ENCODE peak calls at places on chromosomes 6 and 20, in five cellular contexts. E, N, M, F and H are unnamed samples.

GRCh38 chr6:151651639-151652038 is 155.8 kb upstream of the ESR1 start:
- DNase-seq in M (no peak), E (no peak), N (no peak), F (no peak), H (no peak)

GRCh38 chr6:37882724-37883413 is 63.3 kb downstream of the ZFAND3 start:
- DNase-seq in E (no peak), F (peak), N (no peak), M (no peak), H (peak)

GRCh38 chr6:168308390-168309144 is 11.0 kb downstream of the DACT2 start:
- DNase-seq in M (no peak), E (no peak), N (no peak), F (no peak), H (no peak)

GRCh38 chr6:85008311-85009015 is 244.1 kb upstream of the TBX18 start:
- DNase-seq in M (no peak), E (no peak), F (no peak), N (no peak), H (peak)

GRCh38 chr20:17502105-17502504 is 29.1 kb downstream of the BFSP1 start:
- DNase-seq in E (no peak), F (no peak), N (no peak), M (no peak), H (no peak)

GRCh38 chr6:166775180-166775922 is 148.3 kb upstream of the RPS6KA2 start:
- DNase-seq in E (peak), F (peak), N (no peak), M (peak), H (peak)

GRCh38 chr6:19866900-19867627 is 29.9 kb downstream of the ID4 start:
- DNase-seq in E (no peak), N (no peak), M (no peak), F (peak), H (peak)

GRCh38 chr20:4297141-4297826 is 281.9 kb upstream of the RNF24 start:
- DNase-seq in N (no peak), E (no peak), F (peak), M (no peak), H (peak)

GRCh38 chr6:40097590-40097989 is 163.3 kb upstream of the MOCS1 start:
- DNase-seq in N (no peak), E (no peak), F (no peak), M (no peak), H (no peak)

GRCh38 chr6:71035871-71036270 is 79.0 kb upstream of the B3GAT2 start:
- DNase-seq in N (no peak), M (no peak), E (no peak), F (no peak), H (no peak)

GRCh38 chr6:129695373-129696027 is 14.5 kb downstream of the ARHGAP18 start:
- DNase-seq in F (peak), M (no peak), N (no peak), E (no peak), H (no peak)

GRCh38 chr6:129697788-129698187 is 12.2 kb downstream of the ARHGAP18 start:
- DNase-seq in F (no peak), N (no peak), E (no peak), M (no peak), H (no peak)

GRCh38 chr6:129696843-129697242 is 13.1 kb downstream of the ARHGAP18 start:
- DNase-seq in M (no peak), E (no peak), F (no peak), N (no peak), H (no peak)

GRCh38 chr6:129694036-129694435 is 15.9 kb downstream of the ARHGAP18 start:
- DNase-seq in E (no peak), F (peak), M (no peak), N (no peak), H (no peak)

DNA sequence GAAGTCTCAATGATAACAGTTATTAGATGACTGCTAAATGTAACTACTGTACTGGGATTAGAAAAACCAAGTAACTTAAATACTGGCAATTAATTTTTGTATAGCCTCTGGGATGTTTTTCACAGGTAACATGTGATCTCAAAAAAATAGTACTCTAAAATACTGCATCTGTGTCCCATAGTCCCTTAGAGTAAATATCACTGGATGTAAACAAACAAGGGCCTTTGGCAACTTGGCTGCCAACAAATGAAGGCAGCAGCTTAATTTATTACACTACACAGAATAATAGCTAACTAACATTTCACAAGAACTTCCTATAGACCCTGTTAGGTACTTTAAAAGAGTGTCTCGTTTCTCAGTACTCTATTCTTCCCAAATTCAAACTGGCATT is 14.0 kb downstream of the ARHGAP18 start:
- DNase-seq in N (no peak), F (peak), E (no peak), M (no peak), H (no peak)
- TF ChIP-seq CTCF in N (no peak), F (no peak), E (no peak), M (no peak), H (no peak)

GRCh38 chr6:134449004-134449403 is 131.1 kb upstream of the SGK1 start:
- DNase-seq in M (no peak), N (no peak), F (no peak), E (no peak), H (no peak)
- TF ChIP-seq MXI1 in M (no peak), N (no peak), F (no peak), E (no peak), H (no peak)

DNA sequence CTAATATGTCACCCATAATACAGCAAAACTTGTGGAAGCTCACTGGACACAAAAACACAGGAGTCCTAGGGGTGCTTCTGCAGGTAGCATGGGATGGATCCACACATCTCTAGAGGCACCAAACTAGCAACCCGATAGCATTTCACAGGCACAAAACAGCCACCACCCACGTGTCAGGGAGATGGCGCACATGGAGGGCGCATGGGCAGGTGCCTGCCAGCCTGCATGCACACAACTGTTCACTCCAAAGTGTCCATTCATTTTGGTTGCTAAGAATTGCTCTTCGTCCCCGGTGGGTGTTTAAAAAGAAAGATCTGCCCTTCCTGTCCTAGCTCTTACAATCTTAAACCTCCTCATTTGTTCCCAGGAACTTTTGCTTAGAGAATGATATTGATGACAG is 171.3 kb downstream of the SYNDIG1 start:
- DNase-seq in N (no peak), F (no peak), E (no peak), M (no peak), H (no peak)
- TF ChIP-seq CTCF in N (no peak), F (no peak), E (no peak), M (no peak), H (no peak)

DNA sequence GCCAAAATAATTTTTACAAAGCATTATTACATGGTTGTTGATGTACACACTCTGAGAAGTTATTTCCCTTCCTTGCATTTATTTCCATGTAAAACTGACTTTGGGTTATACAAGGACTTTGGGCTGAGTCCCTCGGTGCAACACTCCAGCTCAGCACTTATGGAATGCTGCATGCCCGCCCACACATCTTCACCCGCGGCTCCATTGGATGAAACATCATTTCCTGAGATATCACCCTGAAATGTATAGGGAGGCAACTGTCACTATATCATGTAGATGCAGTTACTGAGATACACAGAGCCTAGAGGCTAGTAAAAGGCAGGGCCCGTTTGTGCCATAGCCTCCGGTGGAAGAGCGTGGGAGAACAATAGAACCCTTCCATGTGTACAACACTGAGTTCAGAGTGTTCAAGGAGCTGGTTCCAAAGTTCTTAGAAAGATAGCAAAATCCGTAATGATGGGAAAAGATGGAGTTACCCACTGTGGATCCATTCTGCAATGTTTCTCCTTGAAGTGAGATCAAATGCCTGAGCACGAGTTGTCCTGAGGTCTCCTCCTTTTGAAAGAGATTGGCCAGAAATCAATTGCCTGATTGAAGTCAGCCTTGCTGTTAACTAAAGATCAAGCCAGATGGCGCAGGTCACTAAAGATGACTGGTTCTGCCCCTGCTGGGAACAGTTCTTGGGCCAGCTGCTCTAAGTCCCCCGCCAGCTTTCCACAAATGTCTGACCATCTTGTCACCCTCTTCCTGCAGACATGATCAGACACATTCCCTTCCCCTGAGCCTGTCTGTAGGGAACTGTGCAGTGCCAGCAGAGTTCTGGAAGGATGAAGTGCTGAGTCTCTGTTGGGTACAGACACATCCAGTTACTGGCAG is 100.9 kb upstream of the IYD start:
- DNase-seq in M (no peak), E (peak), N (no peak), F (no peak), H (peak)
- TF ChIP-seq MXI1 in M (no peak), E (no peak), N (no peak), F (no peak), H (no peak)

DNA sequence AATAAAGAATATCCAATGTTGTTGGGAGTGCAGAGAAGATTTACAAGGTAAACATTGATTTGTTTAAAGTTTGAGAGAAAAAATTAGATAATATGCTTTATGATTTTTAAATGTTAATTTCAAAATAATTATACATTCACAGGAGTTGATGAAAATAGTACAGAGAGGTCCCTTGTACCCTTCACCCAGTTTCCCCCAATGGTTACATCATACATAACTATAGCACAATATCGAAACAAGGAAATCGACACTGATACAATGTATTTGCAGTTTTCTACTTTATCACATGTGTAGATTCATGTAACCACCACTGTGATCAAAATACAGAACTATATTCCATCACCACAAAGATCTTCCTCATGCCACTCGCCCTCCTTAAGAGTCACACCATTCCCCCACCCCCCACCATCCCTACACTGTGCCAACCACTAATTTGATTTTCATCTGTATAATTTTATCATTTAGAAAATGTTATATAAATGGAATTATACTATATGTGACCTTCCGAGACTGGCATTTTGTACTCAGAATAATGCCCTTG is 11.7 kb upstream of the HLA-DRA start:
- DNase-seq in N (no peak), E (no peak), M (no peak), F (no peak), H (no peak)
- TF ChIP-seq CTCF in N (no peak), E (no peak), M (no peak), F (no peak), H (no peak)

GRCh38 chr6:163712569-163712966 is 298.1 kb downstream of the QKI start:
- DNase-seq in N (no peak), F (no peak), M (no peak), E (no peak), H (no peak)

GRCh38 chr6:163712981-163713380 is 298.5 kb downstream of the QKI start:
- DNase-seq in M (no peak), F (no peak), N (no peak), E (no peak), H (no peak)

GRCh38 chr6:163710552-163710951 is 296.0 kb downstream of the QKI start:
- DNase-seq in E (no peak), M (no peak), N (no peak), F (no peak), H (no peak)

GRCh38 chr6:163711071-163711470 is 296.6 kb downstream of the QKI start:
- DNase-seq in F (no peak), N (no peak), E (no peak), M (no peak), H (no peak)

DNA sequence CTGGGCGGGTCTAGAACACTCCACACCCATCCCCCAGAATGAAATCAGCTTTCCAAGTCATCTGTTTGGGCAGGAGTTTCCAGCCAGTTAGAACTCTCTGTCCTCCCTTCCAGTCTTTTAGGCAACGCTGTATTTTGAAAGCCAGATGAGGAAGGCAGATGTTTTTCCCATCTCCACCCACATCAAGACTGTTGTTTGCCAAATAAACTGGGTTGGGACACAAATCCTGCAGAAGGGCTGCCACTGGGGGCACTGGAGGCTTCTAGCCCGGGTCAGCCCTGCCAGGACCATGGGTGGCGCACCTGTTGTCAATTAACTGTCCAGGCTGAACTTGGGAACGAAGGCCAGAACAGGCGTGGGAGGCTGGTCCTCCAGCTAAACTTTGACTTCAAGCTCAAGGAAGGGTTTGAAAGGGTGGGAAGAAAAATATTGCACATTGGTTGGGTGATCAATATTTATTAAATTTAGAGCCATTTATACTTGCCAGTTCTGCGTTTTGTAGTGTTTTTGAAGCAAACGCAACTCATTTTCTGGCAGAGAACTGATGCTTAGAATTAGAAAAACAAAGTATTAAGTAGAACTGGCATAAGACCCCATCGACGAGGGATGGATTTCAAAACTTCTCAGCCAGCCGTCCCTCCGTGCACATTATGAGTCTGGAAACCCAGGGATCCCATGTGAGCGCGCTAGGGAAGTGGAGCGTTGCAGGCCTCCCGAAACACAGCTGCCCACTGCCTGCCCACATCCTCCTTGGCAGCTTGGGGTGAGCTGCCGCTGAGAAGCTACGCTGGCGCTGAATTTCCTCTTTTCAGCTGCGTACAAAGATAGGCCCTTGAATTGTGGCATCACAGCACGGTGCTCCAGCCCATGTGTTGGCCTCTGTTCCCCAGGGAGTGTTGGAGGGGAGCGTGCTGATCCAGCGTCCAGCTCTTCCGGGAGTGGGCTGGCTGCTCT is 297.4 kb downstream of the QKI start:
- DNase-seq in F (peak), N (peak), M (peak), E (no peak), H (no peak)
- TF ChIP-seq MXI1 in F (no peak), N (no peak), M (no peak), E (no peak), H (no peak)

GRCh38 chr20:15109494-15109893 is 772.1 kb upstream of the FLRT3 start:
- DNase-seq in M (no peak), F (no peak), E (no peak), N (no peak), H (no peak)
- TF ChIP-seq CTCF in M (no peak), F (no peak), E (no peak), N (no peak), H (no peak)

DNA sequence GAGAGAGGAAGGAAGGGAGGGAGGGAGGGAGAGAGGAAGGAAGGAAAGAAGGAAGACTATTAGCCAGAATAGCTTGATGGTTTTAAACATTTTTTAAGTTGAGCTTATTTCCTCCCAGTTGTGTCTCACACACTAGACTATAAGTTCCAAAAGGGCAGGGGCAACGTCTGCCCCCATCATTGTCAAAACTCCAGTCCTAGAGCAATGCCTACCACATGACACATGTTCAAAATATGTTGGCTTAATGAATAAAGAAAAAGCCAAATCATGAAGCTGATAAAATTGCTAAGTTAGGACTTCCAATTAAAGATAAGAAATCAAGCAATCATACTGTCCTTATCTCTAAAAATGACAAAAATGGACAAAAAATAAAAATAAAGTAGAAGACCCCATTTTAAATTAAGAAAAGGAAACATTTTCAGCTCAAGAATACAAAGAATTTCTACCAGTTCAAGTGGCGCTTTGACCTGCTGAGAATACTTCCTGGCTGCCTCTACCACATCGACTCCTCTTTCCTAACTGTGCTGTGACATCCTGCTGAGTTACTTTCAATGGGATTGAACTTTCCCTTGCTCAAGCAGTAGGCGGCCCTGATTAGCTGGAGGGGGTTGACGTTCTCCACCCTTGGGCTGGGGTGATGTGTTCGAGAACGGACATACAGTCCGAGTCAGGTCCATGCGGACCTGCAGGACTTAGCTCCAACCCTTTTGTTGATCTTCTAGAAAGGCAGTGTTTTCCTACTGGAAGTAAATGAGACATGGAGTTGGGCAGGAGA is 283.9 kb upstream of the FOXQ1 start:
- DNase-seq in N (no peak), E (no peak), M (no peak), F (no peak), H (no peak)
- TF ChIP-seq MXI1 in N (no peak), E (no peak), M (no peak), F (no peak), H (no peak)

GRCh38 chr6:88895911-88896310 is 67.5 kb downstream of the RNGTT start:
- DNase-seq in M (no peak), F (no peak), E (no peak), N (no peak), H (no peak)

DNA sequence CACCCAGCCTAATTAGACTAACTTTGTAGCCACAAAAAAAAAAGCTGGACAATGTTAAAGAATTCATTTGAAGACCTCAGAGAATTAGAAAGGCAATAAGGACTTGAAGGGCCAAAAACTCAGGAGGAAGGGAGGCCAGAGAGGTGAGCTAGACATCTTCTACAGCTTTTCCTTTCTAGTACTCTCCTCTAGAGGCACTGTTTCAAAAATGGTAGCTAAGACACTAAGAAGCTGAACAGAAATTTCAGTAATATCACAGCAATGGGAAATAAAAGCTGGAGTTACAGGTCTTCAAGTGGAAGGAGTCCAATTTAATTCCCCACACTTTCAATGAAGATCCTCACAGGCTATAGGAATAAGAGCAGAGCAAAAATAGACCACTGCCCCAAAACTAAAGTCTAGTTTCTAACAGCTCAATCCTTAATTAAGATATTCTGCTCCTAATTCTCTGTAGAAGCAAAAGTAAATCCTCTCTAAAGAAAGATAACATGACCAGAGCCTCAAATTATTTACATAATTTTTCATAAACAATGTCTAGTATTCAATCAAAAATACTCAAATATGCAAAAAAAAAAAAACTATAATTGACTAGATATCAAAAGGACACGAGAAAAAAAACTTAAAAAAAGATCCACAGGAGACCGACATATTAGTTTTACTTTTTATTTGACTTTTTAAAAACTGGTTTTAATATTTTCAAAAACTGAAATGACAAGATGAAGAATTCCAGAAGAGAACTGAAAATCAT is 63.7 kb downstream of the RNGTT start:
- DNase-seq in F (peak), M (no peak), E (no peak), N (no peak), H (no peak)
- TF ChIP-seq CTCF in F (no peak), M (peak), E (no peak), N (peak), H (no peak)